ENCODE peak calls at places on chromosomes 2 and 18, in seven cellular contexts. One of them, this sample, is unnamed.

GRCh38 chr2:73987109-73987947 is 2.6 kb downstream of the TET3 start:
- DNase-seq in HL-60: no peak
- DNase-seq in thyroid gland: peak; percentile 37
- DNase-seq in K562: peak; percentile 78
- DNase-seq in tibial nerve: no peak
- DNase-seq in IMR-90: peak; percentile 62
- DNase-seq in MM.1S: no peak
- DNase-seq in this sample: no peak

GRCh38 chr2:151576080-151576479 is 158.2 kb downstream of the NEB start:
- DNase-seq in thyroid gland: peak; percentile 91
- DNase-seq in HL-60: no peak
- DNase-seq in tibial nerve: no peak
- DNase-seq in MM.1S: no peak
- DNase-seq in K562: no peak
- DNase-seq in IMR-90: no peak
- DNase-seq in this sample: no peak

GRCh38 chr2:234633581-234634230 is 136.8 kb upstream of the ARL4C start:
- DNase-seq in K562: no peak
- DNase-seq in IMR-90: no peak
- DNase-seq in HL-60: no peak
- DNase-seq in thyroid gland: no peak
- DNase-seq in tibial nerve: no peak
- DNase-seq in MM.1S: no peak
- DNase-seq in this sample: no peak

GRCh38 chr2:72148975-72149555 is 1.4 kb upstream of the CYP26B1 start:
- DNase-seq in thyroid gland: peak; percentile 40
- DNase-seq in IMR-90: peak; percentile 10
- DNase-seq in K562: peak; percentile 48
- DNase-seq in HL-60: no peak
- DNase-seq in MM.1S: peak; percentile 58
- DNase-seq in tibial nerve: no peak
- DNase-seq in this sample: no peak

GRCh38 chr2:110869472-110870446 is 137.4 kb downstream of the ACOXL start:
- DNase-seq in K562: no peak
- DNase-seq in HL-60: no peak
- DNase-seq in MM.1S: no peak
- DNase-seq in tibial nerve: no peak
- DNase-seq in thyroid gland: peak; percentile 46
- DNase-seq in IMR-90: peak; percentile 18
- DNase-seq in this sample: no peak

GRCh38 chr18:22585333-22585732 is 167.6 kb upstream of the CTAGE1 start:
- DNase-seq in MM.1S: no peak
- DNase-seq in thyroid gland: no peak
- DNase-seq in tibial nerve: no peak
- DNase-seq in K562: no peak
- DNase-seq in HL-60: no peak
- DNase-seq in IMR-90: no peak
- DNase-seq in this sample: no peak

GRCh38 chr2:8406271-8406670 is 275.6 kb upstream of the ID2 start:
- DNase-seq in IMR-90: peak; percentile 41
- DNase-seq in tibial nerve: no peak
- DNase-seq in thyroid gland: no peak
- DNase-seq in K562: no peak
- DNase-seq in MM.1S: no peak
- DNase-seq in HL-60: no peak
- DNase-seq in this sample: no peak

GRCh38 chr18:65567372-65567771 is 183.4 kb upstream of the CDH7 start:
- DNase-seq in IMR-90: no peak
- DNase-seq in thyroid gland: no peak
- DNase-seq in K562: no peak
- DNase-seq in MM.1S: no peak
- DNase-seq in tibial nerve: no peak
- DNase-seq in HL-60: no peak
- DNase-seq in this sample: peak; percentile 14

GRCh38 chr2:239303711-239304532 is 96.9 kb downstream of the HDAC4 start:
- DNase-seq in K562: no peak
- DNase-seq in thyroid gland: no peak
- DNase-seq in tibial nerve: no peak
- DNase-seq in IMR-90: no peak
- DNase-seq in HL-60: no peak
- DNase-seq in MM.1S: no peak
- DNase-seq in this sample: no peak

DNA sequence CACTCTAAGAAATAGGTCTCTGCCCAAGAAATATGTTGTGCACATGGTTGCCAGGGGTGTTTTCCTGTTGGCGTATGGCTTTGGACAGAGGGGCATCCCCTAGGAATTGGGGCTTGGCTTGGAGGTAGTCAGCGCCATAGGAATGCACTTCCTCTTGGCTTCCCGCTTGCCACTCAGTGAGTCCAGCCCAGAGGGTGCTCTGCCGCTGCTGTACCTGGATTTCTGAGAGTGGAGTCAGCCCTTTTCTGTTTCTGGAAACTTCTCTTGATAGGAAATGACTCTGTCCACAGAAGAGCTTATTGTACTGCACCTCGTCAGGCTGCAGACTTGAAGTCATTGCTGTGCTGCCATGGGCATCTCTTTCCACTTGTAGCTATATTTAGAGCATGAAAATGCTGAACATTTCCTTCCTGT is 116.7 kb upstream of the MGAT5 start:
- DNase-seq in MM.1S: peak; percentile 42
- DNase-seq in HL-60: no peak
- DNase-seq in thyroid gland: peak; percentile 37
- DNase-seq in K562: no peak
- DNase-seq in IMR-90: peak; percentile 55
- DNase-seq in tibial nerve: no peak
- DNase-seq in this sample: no peak
- H3K4me3 ChIP-seq in MM.1S: peak overlapping the region; percentile 1
- H3K4me3 ChIP-seq in HL-60: no peak overlapping the region
- H3K4me3 ChIP-seq in thyroid gland: no peak overlapping the region
- H3K4me3 ChIP-seq in K562: no peak overlapping the region
- H3K4me3 ChIP-seq in IMR-90: no peak overlapping the region
- H3K4me3 ChIP-seq in tibial nerve: no peak overlapping the region
- H3K4me3 ChIP-seq in this sample: no peak overlapping the region

DNA sequence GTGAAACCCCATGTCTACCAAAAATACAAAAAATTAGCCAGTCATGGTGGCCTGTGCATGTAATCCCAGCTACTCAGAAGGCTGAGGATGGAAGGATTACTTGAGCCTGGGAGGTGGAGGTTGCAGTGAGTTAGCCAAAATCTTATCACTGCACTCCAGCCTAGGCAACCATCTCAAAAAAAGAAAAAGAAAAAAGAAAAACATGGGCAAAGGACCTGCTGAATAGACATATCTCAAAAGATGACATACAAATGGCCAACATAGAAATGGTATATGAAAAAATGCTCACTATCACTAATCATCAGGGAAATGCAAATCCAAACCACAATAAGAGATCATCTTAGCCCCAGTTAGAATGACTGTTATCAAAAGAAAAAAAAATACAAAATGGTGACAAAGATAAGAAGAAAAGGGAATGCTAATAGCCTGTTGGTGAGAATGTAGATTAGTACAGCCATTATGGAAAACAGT is 1.4 kb upstream of the TGOLN2 start:
- DNase-seq in IMR-90: no peak
- DNase-seq in HL-60: no peak
- DNase-seq in thyroid gland: no peak
- DNase-seq in tibial nerve: no peak
- DNase-seq in MM.1S: no peak
- DNase-seq in K562: peak; percentile 83
- DNase-seq in this sample: no peak
- H3K4me3 ChIP-seq in IMR-90: no peak overlapping the region
- H3K4me3 ChIP-seq in HL-60: no peak overlapping the region
- H3K4me3 ChIP-seq in thyroid gland: no peak overlapping the region
- H3K4me3 ChIP-seq in tibial nerve: no peak overlapping the region
- H3K4me3 ChIP-seq in MM.1S: no peak overlapping the region
- H3K4me3 ChIP-seq in K562: no peak overlapping the region
- H3K4me3 ChIP-seq in this sample: no peak overlapping the region

GRCh38 chr2:11744631-11745394 is 1.6 kb upstream of the LPIN1 start:
- DNase-seq in MM.1S: peak; percentile 83
- DNase-seq in IMR-90: peak; percentile 59
- DNase-seq in K562: peak; percentile 89
- DNase-seq in tibial nerve: no peak
- DNase-seq in thyroid gland: peak; percentile 45
- DNase-seq in HL-60: no peak
- DNase-seq in this sample: no peak

GRCh38 chr2:11743846-11744553 is 2.4 kb upstream of the LPIN1 start:
- DNase-seq in MM.1S: peak; percentile 69
- DNase-seq in thyroid gland: peak; percentile 98
- DNase-seq in IMR-90: peak; percentile 100
- DNase-seq in tibial nerve: peak; percentile 93
- DNase-seq in HL-60: peak; percentile 94
- DNase-seq in K562: peak; percentile 98
- DNase-seq in this sample: peak; percentile 74

GRCh38 chr2:11742317-11742701 is 4.1 kb upstream of the LPIN1 start:
- DNase-seq in tibial nerve: no peak
- DNase-seq in thyroid gland: no peak
- DNase-seq in MM.1S: no peak
- DNase-seq in IMR-90: peak; percentile 45
- DNase-seq in K562: peak; percentile 70
- DNase-seq in HL-60: no peak
- DNase-seq in this sample: no peak

GRCh38 chr2:11742702-11743530 is 3.5 kb upstream of the LPIN1 start:
- DNase-seq in tibial nerve: no peak
- DNase-seq in HL-60: no peak
- DNase-seq in IMR-90: no peak
- DNase-seq in MM.1S: no peak
- DNase-seq in K562: peak; percentile 52
- DNase-seq in thyroid gland: peak; percentile 64
- DNase-seq in this sample: no peak

DNA sequence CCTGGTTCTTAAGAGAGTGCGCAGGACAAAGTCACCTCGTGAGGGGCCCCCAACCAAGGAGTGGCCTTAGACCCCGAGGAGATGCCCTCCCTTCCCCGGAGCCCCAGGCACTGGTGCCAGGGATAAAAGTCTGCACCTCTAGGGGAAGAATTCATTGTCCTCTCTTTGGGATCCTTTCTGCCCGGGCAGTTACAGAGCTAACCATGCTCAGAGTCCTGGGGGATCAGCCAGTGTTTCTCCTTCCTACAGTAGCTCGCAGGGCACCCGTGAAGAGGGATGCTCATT is 3.0 kb upstream of the LPIN1 start:
- DNase-seq in IMR-90: no peak
- DNase-seq in tibial nerve: no peak
- DNase-seq in K562: no peak
- DNase-seq in HL-60: no peak
- DNase-seq in thyroid gland: no peak
- DNase-seq in MM.1S: no peak
- DNase-seq in this sample: no peak
- H3K4me3 ChIP-seq in IMR-90: no peak overlapping the region
- H3K4me3 ChIP-seq in tibial nerve: no peak overlapping the region
- H3K4me3 ChIP-seq in K562: no peak overlapping the region
- H3K4me3 ChIP-seq in HL-60: no peak overlapping the region
- H3K4me3 ChIP-seq in thyroid gland: no peak overlapping the region
- H3K4me3 ChIP-seq in MM.1S: peak overlapping the region; percentile 47
- H3K4me3 ChIP-seq in this sample: peak overlapping the region; percentile 43

GRCh38 chr18:5150888-5151287 is 46.2 kb downstream of the AKAIN1 start:
- DNase-seq in IMR-90: no peak
- DNase-seq in thyroid gland: no peak
- DNase-seq in K562: no peak
- DNase-seq in tibial nerve: no peak
- DNase-seq in HL-60: no peak
- DNase-seq in MM.1S: no peak
- DNase-seq in this sample: no peak
- H3K4me3 ChIP-seq in IMR-90: no peak overlapping the region
- H3K4me3 ChIP-seq in thyroid gland: no peak overlapping the region
- H3K4me3 ChIP-seq in K562: no peak overlapping the region
- H3K4me3 ChIP-seq in tibial nerve: no peak overlapping the region
- H3K4me3 ChIP-seq in HL-60: no peak overlapping the region
- H3K4me3 ChIP-seq in MM.1S: no peak overlapping the region
- H3K4me3 ChIP-seq in this sample: no peak overlapping the region

DNA sequence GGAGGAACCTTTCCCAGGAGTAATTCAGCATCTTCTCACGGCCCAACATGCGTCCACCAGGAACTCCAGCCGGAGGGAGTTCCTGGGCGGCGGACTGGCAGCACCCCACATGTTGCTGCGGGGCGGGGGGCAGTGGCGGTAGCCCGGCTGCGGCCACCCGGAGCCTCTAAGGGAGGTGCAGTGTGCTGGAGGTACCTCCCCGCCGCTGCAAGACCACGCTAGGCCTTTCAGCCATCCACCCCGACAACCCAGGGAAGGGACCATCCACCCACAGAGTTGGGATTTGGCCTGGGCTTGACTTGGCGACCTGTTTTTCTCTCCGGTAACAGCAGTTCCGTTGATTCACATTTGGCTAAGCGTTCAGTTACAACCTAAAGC is 625 bp downstream of the LYPD6 start:
- DNase-seq in IMR-90: no peak
- DNase-seq in tibial nerve: no peak
- DNase-seq in thyroid gland: no peak
- DNase-seq in HL-60: no peak
- DNase-seq in K562: no peak
- DNase-seq in MM.1S: no peak
- DNase-seq in this sample: no peak
- H3K4me3 ChIP-seq in IMR-90: peak overlapping the region; percentile 56
- H3K4me3 ChIP-seq in tibial nerve: peak overlapping the region; percentile 64
- H3K4me3 ChIP-seq in thyroid gland: no peak overlapping the region
- H3K4me3 ChIP-seq in HL-60: no peak overlapping the region
- H3K4me3 ChIP-seq in K562: no peak overlapping the region
- H3K4me3 ChIP-seq in MM.1S: peak overlapping the region; percentile 75
- H3K4me3 ChIP-seq in this sample: no peak overlapping the region

GRCh38 chr2:160583823-160584537 is 90.4 kb upstream of the RBMS1 start:
- DNase-seq in IMR-90: no peak
- DNase-seq in thyroid gland: no peak
- DNase-seq in K562: no peak
- DNase-seq in HL-60: no peak
- DNase-seq in tibial nerve: no peak
- DNase-seq in MM.1S: no peak
- DNase-seq in this sample: no peak
- H3K4me3 ChIP-seq in IMR-90: no peak overlapping the region
- H3K4me3 ChIP-seq in thyroid gland: no peak overlapping the region
- H3K4me3 ChIP-seq in K562: no peak overlapping the region
- H3K4me3 ChIP-seq in HL-60: no peak overlapping the region
- H3K4me3 ChIP-seq in tibial nerve: no peak overlapping the region
- H3K4me3 ChIP-seq in MM.1S: no peak overlapping the region
- H3K4me3 ChIP-seq in this sample: no peak overlapping the region

GRCh38 chr2:181957668-181958067 is 28.0 kb upstream of the PPP1R1C start:
- DNase-seq in thyroid gland: no peak
- DNase-seq in MM.1S: no peak
- DNase-seq in IMR-90: no peak
- DNase-seq in K562: no peak
- DNase-seq in tibial nerve: no peak
- DNase-seq in HL-60: no peak
- DNase-seq in this sample: no peak

GRCh38 chr2:181953773-181954537 is 31.7 kb upstream of the PPP1R1C start:
- DNase-seq in IMR-90: peak; percentile 62
- DNase-seq in tibial nerve: peak; percentile 47
- DNase-seq in thyroid gland: peak; percentile 75
- DNase-seq in K562: peak; percentile 85
- DNase-seq in MM.1S: peak; percentile 79
- DNase-seq in HL-60: peak; percentile 15
- DNase-seq in this sample: peak; percentile 91

GRCh38 chr2:181952413-181953226 is 33.0 kb upstream of the PPP1R1C start:
- DNase-seq in MM.1S: no peak
- DNase-seq in K562: no peak
- DNase-seq in HL-60: no peak
- DNase-seq in thyroid gland: no peak
- DNase-seq in IMR-90: peak; percentile 16
- DNase-seq in tibial nerve: no peak
- DNase-seq in this sample: no peak

GRCh38 chr2:181954538-181954883 is 31.1 kb upstream of the PPP1R1C start:
- DNase-seq in MM.1S: no peak
- DNase-seq in IMR-90: peak; percentile 23
- DNase-seq in HL-60: no peak
- DNase-seq in K562: no peak
- DNase-seq in tibial nerve: no peak
- DNase-seq in thyroid gland: no peak
- DNase-seq in this sample: no peak

GRCh38 chr2:181955010-181955409 is 30.6 kb upstream of the PPP1R1C start:
- DNase-seq in thyroid gland: no peak
- DNase-seq in tibial nerve: no peak
- DNase-seq in HL-60: no peak
- DNase-seq in K562: no peak
- DNase-seq in IMR-90: peak; percentile 82
- DNase-seq in MM.1S: no peak
- DNase-seq in this sample: no peak
- H3K4me3 ChIP-seq in thyroid gland: no peak overlapping the region
- H3K4me3 ChIP-seq in tibial nerve: no peak overlapping the region
- H3K4me3 ChIP-seq in HL-60: no peak overlapping the region
- H3K4me3 ChIP-seq in K562: no peak overlapping the region
- H3K4me3 ChIP-seq in IMR-90: no peak overlapping the region
- H3K4me3 ChIP-seq in MM.1S: no peak overlapping the region
- H3K4me3 ChIP-seq in this sample: peak overlapping the region; percentile 51

This sample was measured in Jurkat, Clone E6-1.